ENCODE peak calls at places on chromosomes 13 and 19, in nine cellular contexts. One of them, this sample, is unnamed.
A peak's percentile ranks its signal among the peaks of the same experiment; 100 is the strongest.

GRCh38 chr13:44413095-44413494 is 39.5 kb downstream of the SERP2 start:
- DNase-seq in iPS DF 6.9: no peak
- DNase-seq in activated CD8-positive, alpha-beta memory T cell treated with anti-CD3 and anti-CD28 coated beads for 1 hour: no peak
- DNase-seq in NCI-H2081: no peak
- DNase-seq in RPMI8226: no peak
- DNase-seq in stimulated activated CD4-positive, alpha-beta T cell treated with anti-CD3 and anti-CD28 coated beads, Interleukin-12 subunit alpha, Interleukin-12 subunit beta, amount 100 ng/mL, for 4 hours: no peak
- DNase-seq in B cell: no peak
- DNase-seq in CD8-positive, alpha-beta memory T cell: no peak
- DNase-seq in adrenal gland: no peak
- DNase-seq in this sample: no peak

GRCh38 chr19:52897149-52897935 is at the start of gene ZNF320:
- DNase-seq in iPS DF 6.9: peak; percentile 92
- DNase-seq in activated CD8-positive, alpha-beta memory T cell treated with anti-CD3 and anti-CD28 coated beads for 1 hour: peak; percentile 65
- DNase-seq in NCI-H2081: peak; percentile 89
- DNase-seq in RPMI8226: peak; percentile 96
- DNase-seq in stimulated activated CD4-positive, alpha-beta T cell treated with anti-CD3 and anti-CD28 coated beads, Interleukin-12 subunit alpha, Interleukin-12 subunit beta, amount 100 ng/mL, for 4 hours: peak; percentile 84
- DNase-seq in B cell: peak; percentile 96
- DNase-seq in CD8-positive, alpha-beta memory T cell: peak; percentile 94
- DNase-seq in adrenal gland: peak; percentile 97
- DNase-seq in this sample: peak; percentile 62

GRCh38 chr13:28449826-28450773 is 44.8 kb downstream of the FLT1 start:
- DNase-seq in iPS DF 6.9: no peak
- DNase-seq in activated CD8-positive, alpha-beta memory T cell treated with anti-CD3 and anti-CD28 coated beads for 1 hour: no peak
- DNase-seq in NCI-H2081: no peak
- DNase-seq in RPMI8226: no peak
- DNase-seq in stimulated activated CD4-positive, alpha-beta T cell treated with anti-CD3 and anti-CD28 coated beads, Interleukin-12 subunit alpha, Interleukin-12 subunit beta, amount 100 ng/mL, for 4 hours: no peak
- DNase-seq in B cell: no peak
- DNase-seq in CD8-positive, alpha-beta memory T cell: no peak
- DNase-seq in adrenal gland: no peak
- DNase-seq in this sample: no peak

GRCh38 chr13:25905411-25906010 is 146.3 kb downstream of the SHISA2 start:
- DNase-seq in iPS DF 6.9: no peak
- DNase-seq in activated CD8-positive, alpha-beta memory T cell treated with anti-CD3 and anti-CD28 coated beads for 1 hour: no peak
- DNase-seq in NCI-H2081: no peak
- DNase-seq in RPMI8226: no peak
- DNase-seq in stimulated activated CD4-positive, alpha-beta T cell treated with anti-CD3 and anti-CD28 coated beads, Interleukin-12 subunit alpha, Interleukin-12 subunit beta, amount 100 ng/mL, for 4 hours: no peak
- DNase-seq in B cell: no peak
- DNase-seq in CD8-positive, alpha-beta memory T cell: no peak
- DNase-seq in adrenal gland: peak; percentile 19
- DNase-seq in this sample: no peak

GRCh38 chr13:43132228-43132627 is 108.8 kb downstream of the DNAJC15 start:
- DNase-seq in iPS DF 6.9: peak; percentile 67
- DNase-seq in activated CD8-positive, alpha-beta memory T cell treated with anti-CD3 and anti-CD28 coated beads for 1 hour: no peak
- DNase-seq in NCI-H2081: peak; percentile 49
- DNase-seq in RPMI8226: peak; percentile 41
- DNase-seq in stimulated activated CD4-positive, alpha-beta T cell treated with anti-CD3 and anti-CD28 coated beads, Interleukin-12 subunit alpha, Interleukin-12 subunit beta, amount 100 ng/mL, for 4 hours: no peak
- DNase-seq in B cell: no peak
- DNase-seq in CD8-positive, alpha-beta memory T cell: no peak
- DNase-seq in adrenal gland: peak; percentile 51
- DNase-seq in this sample: no peak

GRCh38 chr19:30148039-30148438 is 206.0 kb downstream of the URI1 start:
- DNase-seq in iPS DF 6.9: no peak
- DNase-seq in activated CD8-positive, alpha-beta memory T cell treated with anti-CD3 and anti-CD28 coated beads for 1 hour: no peak
- DNase-seq in NCI-H2081: no peak
- DNase-seq in RPMI8226: no peak
- DNase-seq in stimulated activated CD4-positive, alpha-beta T cell treated with anti-CD3 and anti-CD28 coated beads, Interleukin-12 subunit alpha, Interleukin-12 subunit beta, amount 100 ng/mL, for 4 hours: no peak
- DNase-seq in B cell: no peak
- DNase-seq in CD8-positive, alpha-beta memory T cell: no peak
- DNase-seq in adrenal gland: no peak
- DNase-seq in this sample: no peak

GRCh38 chr19:14943601-14944000 is 2.3 kb downstream of the OR7C2 start:
- DNase-seq in iPS DF 6.9: no peak
- DNase-seq in activated CD8-positive, alpha-beta memory T cell treated with anti-CD3 and anti-CD28 coated beads for 1 hour: no peak
- DNase-seq in NCI-H2081: no peak
- DNase-seq in RPMI8226: no peak
- DNase-seq in stimulated activated CD4-positive, alpha-beta T cell treated with anti-CD3 and anti-CD28 coated beads, Interleukin-12 subunit alpha, Interleukin-12 subunit beta, amount 100 ng/mL, for 4 hours: no peak
- DNase-seq in B cell: peak; percentile 33
- DNase-seq in CD8-positive, alpha-beta memory T cell: no peak
- DNase-seq in adrenal gland: no peak
- DNase-seq in this sample: no peak

GRCh38 chr13:51397262-51397933 is 55.4 kb downstream of the INTS6 start:
- DNase-seq in iPS DF 6.9: no peak
- DNase-seq in activated CD8-positive, alpha-beta memory T cell treated with anti-CD3 and anti-CD28 coated beads for 1 hour: no peak
- DNase-seq in NCI-H2081: no peak
- DNase-seq in RPMI8226: no peak
- DNase-seq in stimulated activated CD4-positive, alpha-beta T cell treated with anti-CD3 and anti-CD28 coated beads, Interleukin-12 subunit alpha, Interleukin-12 subunit beta, amount 100 ng/mL, for 4 hours: no peak
- DNase-seq in B cell: no peak
- DNase-seq in CD8-positive, alpha-beta memory T cell: no peak
- DNase-seq in adrenal gland: peak; percentile 39
- DNase-seq in this sample: no peak

GRCh38 chr19:27974082-27974513 is 1238.9 kb downstream of the UQCRFS1 start:
- DNase-seq in iPS DF 6.9: no peak
- DNase-seq in activated CD8-positive, alpha-beta memory T cell treated with anti-CD3 and anti-CD28 coated beads for 1 hour: no peak
- DNase-seq in NCI-H2081: no peak
- DNase-seq in RPMI8226: peak; percentile 41
- DNase-seq in stimulated activated CD4-positive, alpha-beta T cell treated with anti-CD3 and anti-CD28 coated beads, Interleukin-12 subunit alpha, Interleukin-12 subunit beta, amount 100 ng/mL, for 4 hours: no peak
- DNase-seq in B cell: peak; percentile 7
- DNase-seq in CD8-positive, alpha-beta memory T cell: no peak
- DNase-seq in adrenal gland: peak; percentile 52
- DNase-seq in this sample: no peak

GRCh38 chr13:66214467-66214866 is 1015.7 kb downstream of the PCDH9 start:
- DNase-seq in iPS DF 6.9: no peak
- DNase-seq in activated CD8-positive, alpha-beta memory T cell treated with anti-CD3 and anti-CD28 coated beads for 1 hour: no peak
- DNase-seq in NCI-H2081: no peak
- DNase-seq in RPMI8226: no peak
- DNase-seq in stimulated activated CD4-positive, alpha-beta T cell treated with anti-CD3 and anti-CD28 coated beads, Interleukin-12 subunit alpha, Interleukin-12 subunit beta, amount 100 ng/mL, for 4 hours: no peak
- DNase-seq in B cell: no peak
- DNase-seq in CD8-positive, alpha-beta memory T cell: no peak
- DNase-seq in adrenal gland: no peak
- DNase-seq in this sample: no peak

This sample was measured in Panc1.